ENCODE peak calls at places on chromosomes 5 and 9, in five cellular contexts. H, R, E, V and Y are unnamed samples.

GRCh38 chr5:109748545-109748944 is 58.8 kb downstream of the MAN2A1 start:
- DNase-seq in H (no peak), R (no peak), E (no peak), V (no peak), Y (no peak)

GRCh38 chr9:110006657-110007056 is 201.3 kb downstream of the C9orf152 start:
- DNase-seq in H (no peak), R (no peak), E (no peak), V (no peak), Y (no peak)

GRCh38 chr5:72649449-72649848 is 142.2 kb upstream of the ZNF366 start:
- DNase-seq in H (no peak), R (no peak), E (no peak), V (no peak), Y (no peak)

GRCh38 chr5:66872688-66873333 is 276.6 kb downstream of the MAST4 start:
- DNase-seq in H (no peak), R (no peak), E (no peak), V (no peak), Y (no peak)

GRCh38 chr5:142644127-142644526 is 41.8 kb downstream of the FGF1 start:
- DNase-seq in H (no peak), R (no peak), E (no peak), V (no peak), Y (no peak)

GRCh38 chr9:92665836-92666235 is 4.1 kb downstream of the IPPK start:
- DNase-seq in H (no peak), R (no peak), E (no peak), V (no peak), Y (no peak)

GRCh38 chr5:80246995-80247729 is 8.7 kb downstream of the SERINC5 start:
- DNase-seq in H (peak), R (no peak), E (peak), V (no peak), Y (peak)

GRCh38 chr5:157540707-157541451 is 34.7 kb downstream of the ADAM19 start:
- DNase-seq in H (peak), R (no peak), E (no peak), V (no peak), Y (no peak)

GRCh38 chr5:62112689-62113220 is 193.3 kb upstream of the KIF2A start:
- DNase-seq in H (no peak), R (no peak), E (no peak), V (no peak), Y (no peak)

GRCh38 chr9:121773954-121774714 is 122.7 kb downstream of the DAB2IP start:
- DNase-seq in H (no peak), R (no peak), E (no peak), V (no peak), Y (no peak)

GRCh38 chr5:44860267-44860666 is 51.5 kb downstream of the MRPS30 start:
- DNase-seq in H (no peak), R (no peak), E (no peak), V (no peak), Y (no peak)

GRCh38 chr5:156367602-156368001 is 40.6 kb downstream of the SGCD start:
- DNase-seq in H (no peak), R (no peak), E (no peak), V (no peak), Y (no peak)

GRCh38 chr9:114119242-114120191 is 20.4 kb upstream of the KIF12 start:
- DNase-seq in H (no peak), R (no peak), E (no peak), V (no peak), Y (no peak)

GRCh38 chr5:37090781-37091180 is 158.4 kb downstream of the CPLANE1 start:
- DNase-seq in H (no peak), R (no peak), E (no peak), V (no peak), Y (no peak)

GRCh38 chr5:109838157-109838556 is 148.4 kb downstream of the MAN2A1 start:
- DNase-seq in H (no peak), R (no peak), E (no peak), V (no peak), Y (no peak)

GRCh38 chr5:72859127-72859526 is 42.7 kb downstream of the TNPO1 start:
- DNase-seq in H (no peak), R (no peak), E (no peak), V (no peak), Y (no peak)

GRCh38 chr5:77568555-77568954 is 70.0 kb downstream of the OTP start:
- DNase-seq in H (no peak), R (no peak), E (no peak), V (no peak), Y (no peak)

GRCh38 chr5:96316487-96316886 is 116.6 kb downstream of the PCSK1 start:
- DNase-seq in H (no peak), R (no peak), E (no peak), V (no peak), Y (no peak)

GRCh38 chr9:18331808-18332209 is 142.1 kb upstream of the ADAMTSL1 start:
- DNase-seq in H (no peak), R (no peak), E (no peak), V (no peak), Y (no peak)

GRCh38 chr5:149036970-149037369 is 25.9 kb downstream of the SH3TC2 start:
- DNase-seq in H (no peak), R (no peak), E (no peak), V (no peak), Y (no peak)

GRCh38 chr9:34059231-34059720 is 10.6 kb upstream of the UBAP2 start:
- DNase-seq in H (no peak), R (no peak), E (no peak), V (no peak), Y (no peak)

GRCh38 chr5:67577424-67577823 is 380.8 kb upstream of the CD180 start:
- DNase-seq in H (no peak), R (no peak), E (no peak), V (no peak), Y (no peak)

GRCh38 chr5:151683936-151684586 is 2.7 kb downstream of the SPARC start:
- DNase-seq in H (no peak), R (no peak), E (no peak), V (no peak), Y (no peak)

GRCh38 chr5:157455057-157455456 is 5.0 kb upstream of the NIPAL4 start:
- DNase-seq in H (no peak), R (no peak), E (no peak), V (no peak), Y (no peak)

GRCh38 chr9:85248514-85249312 is 493.0 kb downstream of the AGTPBP1 start:
- DNase-seq in H (no peak), R (no peak), E (peak), V (no peak), Y (no peak)